ENCODE peak calls at places on chromosomes 4 and X, in four cellular contexts. One of them, this sample, is unnamed.
A peak's percentile ranks its signal among the peaks of the same experiment; 100 is the strongest.

GRCh38 chr4:17502764-17503163 is 9.1 kb downstream of the QDPR start:
- DNase-seq in GM20000: no peak
- DNase-seq in left lung: no peak
- DNase-seq in AG04449: peak; percentile 7
- DNase-seq in this sample: no peak

GRCh38 chrX:135707880-135708279 is 5.6 kb upstream of the CT45A1 start:
- DNase-seq in left lung: no peak
- DNase-seq in GM20000: peak; percentile 17
- DNase-seq in AG04449: no peak
- DNase-seq in this sample: no peak

GRCh38 chr4:19678763-19679162 is 572.9 kb upstream of the SLIT2 start:
- DNase-seq in GM20000: no peak
- DNase-seq in AG04449: no peak
- DNase-seq in left lung: no peak
- DNase-seq in this sample: no peak

GRCh38 chr4:24229976-24230375 is 340.1 kb upstream of the PPARGC1A start:
- DNase-seq in GM20000: no peak
- DNase-seq in AG04449: no peak
- DNase-seq in left lung: no peak
- DNase-seq in this sample: no peak

GRCh38 chr4:89000844-89001360 is 56.1 kb downstream of the FAM13A start:
- DNase-seq in GM20000: no peak
- DNase-seq in AG04449: no peak
- DNase-seq in left lung: no peak
- DNase-seq in this sample: peak; percentile 48

GRCh38 chrX:15790766-15791380 is 589 bp downstream of the ZRSR2 start:
- DNase-seq in GM20000: peak; percentile 4
- DNase-seq in AG04449: no peak
- DNase-seq in left lung: no peak
- DNase-seq in this sample: no peak

GRCh38 chr4:94369046-94369445 is 26.4 kb upstream of the HPGDS start:
- DNase-seq in AG04449: no peak
- DNase-seq in left lung: no peak
- DNase-seq in GM20000: no peak
- DNase-seq in this sample: no peak

GRCh38 chr4:65046496-65047101 is 623.7 kb downstream of the EPHA5 start:
- DNase-seq in GM20000: no peak
- DNase-seq in AG04449: no peak
- DNase-seq in left lung: no peak
- DNase-seq in this sample: no peak

GRCh38 chrX:45628041-45628440 is 427.4 kb upstream of the DIPK2B start:
- DNase-seq in AG04449: no peak
- DNase-seq in left lung: no peak
- DNase-seq in GM20000: no peak
- DNase-seq in this sample: no peak

GRCh38 chr4:6198278-6198677 is 2.1 kb downstream of the JAKMIP1 start:
- DNase-seq in left lung: no peak
- DNase-seq in GM20000: no peak
- DNase-seq in AG04449: no peak
- DNase-seq in this sample: no peak

GRCh38 chr4:187598246-187598645 is 397.3 kb upstream of the ZFP42 start:
- DNase-seq in AG04449: peak; percentile 41
- DNase-seq in left lung: no peak
- DNase-seq in GM20000: no peak
- DNase-seq in this sample: no peak

DNA sequence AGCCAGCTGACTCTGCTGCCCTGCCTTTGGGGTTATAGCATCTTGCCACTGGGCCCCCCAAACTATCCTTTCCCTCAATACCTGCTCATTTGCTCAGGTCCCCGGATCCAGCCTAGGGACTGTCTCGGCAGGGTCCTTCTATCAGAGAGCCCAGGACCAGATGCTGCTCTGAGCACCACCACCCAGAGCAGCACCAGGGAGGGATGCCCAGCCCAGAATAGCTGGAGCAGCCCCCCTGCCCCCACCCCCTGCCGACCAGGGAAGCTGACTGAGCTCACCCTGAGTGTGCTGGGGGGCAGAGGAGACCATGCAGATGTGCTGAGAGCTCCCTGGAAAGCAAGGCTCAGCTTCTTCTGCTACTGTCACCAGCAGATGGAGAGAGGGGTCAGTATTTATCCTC is 103.6 kb upstream of the IGSF1 start:
- DNase-seq in AG04449: no peak
- DNase-seq in left lung: no peak
- DNase-seq in GM20000: no peak
- DNase-seq in this sample: no peak
- TF ChIP-seq CTCF in AG04449: no peak
- TF ChIP-seq CTCF in left lung: no peak
- TF ChIP-seq CTCF in GM20000: no peak
- TF ChIP-seq CTCF in this sample: no peak

GRCh38 chrX:85544609-85545008 is 165.1 kb upstream of the POF1B start:
- DNase-seq in AG04449: no peak
- DNase-seq in GM20000: peak; percentile 0
- DNase-seq in left lung: no peak
- DNase-seq in this sample: no peak
- TF ChIP-seq CTCF in AG04449: no peak
- TF ChIP-seq CTCF in GM20000: no peak
- TF ChIP-seq CTCF in left lung: peak; percentile 38
- TF ChIP-seq CTCF in this sample: no peak

DNA sequence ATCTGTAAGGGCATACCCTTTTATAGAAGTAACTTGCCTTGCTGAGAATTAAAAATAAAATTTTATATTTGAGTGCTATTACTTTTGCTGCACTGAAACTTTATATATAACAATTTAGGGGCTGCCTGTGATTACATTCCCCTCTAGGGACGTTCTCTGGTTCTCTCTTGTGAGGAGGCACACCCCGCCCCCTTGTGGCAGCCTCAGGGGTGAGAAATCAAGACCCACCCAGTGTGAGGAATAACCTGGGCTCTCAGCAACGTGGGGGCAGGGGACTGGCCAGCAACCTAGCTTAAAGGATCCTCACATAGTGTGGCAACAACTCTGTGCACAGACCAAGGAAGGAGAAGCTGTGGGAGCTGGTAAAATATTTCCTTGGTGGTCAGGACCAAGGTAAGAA is 43.7 kb downstream of the MAGEA9 start:
- DNase-seq in GM20000: no peak
- DNase-seq in AG04449: no peak
- DNase-seq in left lung: no peak
- DNase-seq in this sample: no peak
- TF ChIP-seq CTCF in GM20000: no peak
- TF ChIP-seq CTCF in AG04449: peak; percentile 36
- TF ChIP-seq CTCF in left lung: no peak
- TF ChIP-seq CTCF in this sample: no peak

DNA sequence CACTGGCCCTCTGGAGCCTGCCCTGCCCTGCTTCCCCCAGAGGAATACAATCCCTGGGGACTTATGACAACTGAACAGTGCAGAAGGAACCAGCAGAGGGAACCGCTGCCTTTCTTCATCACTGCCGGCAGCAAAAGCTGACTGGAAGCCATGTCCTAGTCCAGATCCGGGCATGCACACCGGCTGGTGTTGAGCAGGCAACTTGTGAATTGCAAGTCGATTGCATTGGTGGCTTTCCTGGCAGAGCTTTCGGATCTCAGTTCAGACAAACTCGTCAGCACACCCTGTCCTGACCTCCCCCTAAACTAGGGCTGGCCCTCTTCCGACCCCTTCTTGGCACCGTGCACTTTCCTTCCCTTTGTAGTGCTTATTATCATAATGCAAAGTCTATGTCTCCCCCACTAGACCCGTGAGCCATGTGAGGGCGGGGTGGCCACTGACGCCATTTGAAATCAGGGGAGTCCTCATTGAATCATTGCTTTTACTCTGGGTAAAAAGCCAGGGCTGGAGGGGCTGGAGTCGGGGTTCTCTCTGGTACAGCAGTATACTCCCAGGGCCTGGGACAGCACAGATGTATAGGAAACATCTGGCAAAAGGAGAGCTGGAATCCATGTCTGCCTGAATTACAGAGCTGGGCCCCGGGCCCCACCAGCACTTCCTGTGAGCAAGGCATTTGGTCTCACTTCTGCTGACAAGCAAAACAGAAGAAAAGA is 1.8 kb downstream of the ARHGAP4 start:
- DNase-seq in GM20000: peak; percentile 54
- DNase-seq in AG04449: no peak
- DNase-seq in left lung: no peak
- DNase-seq in this sample: peak; percentile 62
- TF ChIP-seq CTCF in GM20000: no peak
- TF ChIP-seq CTCF in AG04449: no peak
- TF ChIP-seq CTCF in left lung: no peak
- TF ChIP-seq CTCF in this sample: peak; percentile 52

DNA sequence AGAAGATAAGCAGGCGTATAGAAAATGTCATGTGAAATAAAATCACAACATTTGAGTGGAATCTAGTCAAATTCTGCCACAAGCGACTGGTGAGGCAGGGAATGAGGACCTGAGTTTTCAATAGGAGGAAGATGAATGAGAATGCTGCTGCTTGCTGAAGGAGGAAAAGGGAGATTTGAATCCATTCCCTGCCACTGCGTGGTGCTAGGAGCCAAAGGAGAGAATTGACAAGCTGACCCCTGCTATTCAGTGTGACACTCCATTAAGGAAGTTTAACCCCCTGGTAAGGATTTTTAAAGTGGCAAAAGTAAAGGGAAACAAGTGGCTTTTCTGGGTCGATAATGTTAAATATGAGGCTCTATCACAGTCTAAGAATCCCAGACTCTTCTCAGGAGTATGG is 314.0 kb downstream of the NAF1 start:
- DNase-seq in left lung: no peak
- DNase-seq in AG04449: no peak
- DNase-seq in GM20000: no peak
- DNase-seq in this sample: no peak
- TF ChIP-seq CTCF in left lung: no peak
- TF ChIP-seq CTCF in AG04449: no peak
- TF ChIP-seq CTCF in GM20000: no peak
- TF ChIP-seq CTCF in this sample: no peak

This sample was measured in CD14-positive monocyte.